ENCODE peak calls at places on chromosomes 4 and X, in seven cellular contexts. W is SK-N-SH, S is left ventricle myocardium inferior, I is fibroblast of lung, E is IMR-90, G is Peyer's patch, O is H1. Q is an unnamed sample.
A peak's percentile ranks its signal among the peaks of the same experiment; 100 is the strongest.

GRCh38 chr4:41268024-41268423 is 11.3 kb downstream of the UCHL1 start:
- DNase-seq in W (no peak), S (no peak), I (peak; percentile 31), E (no peak), G (no peak), O (no peak), Q (no peak)

GRCh38 chrX:73930300-73930699 is 367.3 kb downstream of the CHIC1 start:
- DNase-seq in W (no peak), S (no peak), I (peak; percentile 37), E (peak; percentile 70), G (no peak), O (no peak), Q (no peak)

GRCh38 chr4:5780831-5781480 is 70.0 kb downstream of the EVC start:
- DNase-seq in W (no peak), S (no peak), I (no peak), E (peak; percentile 72), G (no peak), O (peak; percentile 32), Q (no peak)

GRCh38 chr4:1542516-1543320 is 136.5 kb upstream of the NKX1-1 start:
- DNase-seq in W (no peak), S (no peak), I (no peak), E (no peak), G (no peak), O (no peak), Q (no peak)

GRCh38 chr4:121113680-121114079 is 41.3 kb upstream of the NDNF start:
- DNase-seq in W (no peak), S (no peak), I (no peak), E (no peak), G (no peak), O (no peak), Q (no peak)

GRCh38 chr4:141046255-141046654 is 87.0 kb downstream of the RNF150 start:
- DNase-seq in W (no peak), S (no peak), I (peak; percentile 95), E (peak; percentile 100), G (no peak), O (no peak), Q (no peak)

GRCh38 chr4:100827756-100828155 is 309.9 kb upstream of the EMCN start:
- DNase-seq in W (no peak), S (no peak), I (no peak), E (no peak), G (no peak), O (no peak), Q (no peak)

GRCh38 chr4:52853351-52853750 is 8.8 kb upstream of the RASL11B start:
- DNase-seq in W (no peak), S (no peak), I (peak; percentile 40), E (peak; percentile 41), G (no peak), O (no peak), Q (no peak)

GRCh38 chr4:16450031-16450430 is 223.8 kb upstream of the TAPT1 start:
- DNase-seq in W (no peak), S (no peak), I (no peak), E (no peak), G (no peak), O (no peak), Q (no peak)

GRCh38 chr4:67713531-67714247 is 12.7 kb upstream of the UBA6 start:
- DNase-seq in W (no peak), S (no peak), I (peak; percentile 17), E (peak; percentile 79), G (no peak), O (no peak), Q (no peak)

GRCh38 chrX:35380808-35381700 is 417.1 kb upstream of the MAGEB16 start:
- DNase-seq in W (peak; percentile 16), S (no peak), I (peak; percentile 23), E (peak; percentile 20), G (no peak), O (no peak), Q (no peak)

GRCh38 chrX:148960060-148960459 is 459.6 kb downstream of the AFF2 start:
- DNase-seq in W (no peak), S (no peak), I (peak; percentile 2), E (no peak), G (no peak), O (no peak), Q (no peak)

GRCh38 chr4:124322234-124322831 is 390.2 kb downstream of the ANKRD50 start:
- DNase-seq in W (peak; percentile 25), S (no peak), I (peak; percentile 73), E (peak; percentile 49), G (no peak), O (no peak), Q (no peak)

GRCh38 chrX:87045352-87045751 is 472.2 kb upstream of the KLHL4 start:
- DNase-seq in W (no peak), S (no peak), I (no peak), E (no peak), G (no peak), O (no peak), Q (no peak)

GRCh38 chrX:40176979-40177430 is 79.2 kb upstream of the BCOR start:
- DNase-seq in W (peak; percentile 65), S (no peak), I (no peak), E (no peak), G (peak; percentile 58), O (peak; percentile 44), Q (no peak)

GRCh38 chrX:109684136-109684535 is 48.9 kb downstream of the ACSL4 start:
- DNase-seq in W (no peak), S (no peak), I (peak; percentile 31), E (peak; percentile 19), G (no peak), O (no peak), Q (no peak)

GRCh38 chr4:137678796-137679195 is 146.5 kb upstream of the PCDH18 start:
- DNase-seq in W (no peak), S (no peak), I (peak; percentile 81), E (peak; percentile 81), G (no peak), O (no peak), Q (no peak)

GRCh38 chr4:151004222-151004621 is 10.9 kb downstream of the LRBA start:
- DNase-seq in W (no peak), S (no peak), I (peak; percentile 48), E (peak; percentile 76), G (no peak), O (no peak), Q (no peak)

GRCh38 chrX:118614150-118614549 is 113.3 kb upstream of the IL13RA1 start:
- DNase-seq in W (no peak), S (no peak), I (no peak), E (no peak), G (no peak), O (no peak), Q (no peak)

GRCh38 chr4:6343950-6344408 is 74.3 kb downstream of the WFS1 start:
- DNase-seq in W (no peak), S (no peak), I (peak; percentile 63), E (peak; percentile 80), G (no peak), O (no peak), Q (no peak)

GRCh38 chr4:156659570-156659969 is 312.0 kb downstream of the PDGFC start:
- DNase-seq in W (no peak), S (no peak), I (no peak), E (no peak), G (no peak), O (no peak), Q (no peak)

GRCh38 chr4:153447175-153447887 is 18.8 kb upstream of the TMEM131L start:
- DNase-seq in W (no peak), S (no peak), I (peak; percentile 90), E (peak; percentile 83), G (no peak), O (no peak), Q (no peak)

GRCh38 chr4:74840931-74841330 is 46.6 kb upstream of the BTC start:
- DNase-seq in W (no peak), S (no peak), I (peak; percentile 4), E (no peak), G (no peak), O (no peak), Q (no peak)

GRCh38 chr4:7769936-7770674 is 169.6 kb downstream of the AFAP1 start:
- DNase-seq in W (peak; percentile 73), S (peak; percentile 15), I (peak; percentile 41), E (peak; percentile 25), G (no peak), O (peak; percentile 60), Q (no peak)

DNA sequence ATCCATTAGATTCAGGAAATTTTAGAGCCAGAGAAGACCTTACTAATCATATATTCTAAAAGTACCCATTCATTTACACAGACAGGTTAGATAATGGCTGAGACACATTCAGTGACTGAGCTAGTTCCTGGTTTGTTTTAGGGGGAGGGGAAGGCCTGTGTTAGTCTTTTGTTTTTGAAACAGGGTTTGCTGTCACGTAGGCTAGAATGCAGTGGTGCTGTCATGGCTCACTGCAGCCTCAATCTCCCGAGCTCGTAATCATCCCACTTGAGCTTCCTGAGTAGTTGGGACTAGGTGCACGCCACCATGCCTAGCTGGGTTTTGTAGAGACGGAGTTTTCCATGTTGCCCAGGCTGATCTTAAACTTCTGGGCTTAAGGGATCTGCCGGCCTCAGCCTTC is 10.1 kb downstream of the RBPJ start:
- DNase-seq in W (no peak), S (no peak), I (no peak), E (no peak), G (no peak), O (no peak), Q (no peak)
- H3K27ac ChIP-seq in W (no peak overlapping the region), S (no peak overlapping the region), I (no peak overlapping the region), E (no peak overlapping the region), G (no peak overlapping the region), O (no peak overlapping the region), Q (no peak overlapping the region)

GRCh38 chr4:125728568-125728967 is 413.8 kb downstream of the FAT4 start:
- DNase-seq in W (no peak), S (no peak), I (peak; percentile 93), E (peak; percentile 98), G (no peak), O (no peak), Q (no peak)
- H3K4me3 ChIP-seq in W (no peak overlapping the region), S (no peak overlapping the region), I (no peak overlapping the region), E (no peak overlapping the region), G (no peak overlapping the region), O (no peak overlapping the region), Q (no peak overlapping the region)

GRCh38 chrX:38192007-38192625 is 28.6 kb downstream of the SRPX start:
- DNase-seq in W (peak; percentile 37), S (no peak), I (peak; percentile 27), E (peak; percentile 25), G (peak; percentile 52), O (peak; percentile 45), Q (no peak)
- TF ChIP-seq CTCF in W (peak; percentile 64), S (peak; percentile 55), I (peak; percentile 34), E (peak; percentile 45), G (peak; percentile 48), O (peak; percentile 45), Q (no peak)

DNA sequence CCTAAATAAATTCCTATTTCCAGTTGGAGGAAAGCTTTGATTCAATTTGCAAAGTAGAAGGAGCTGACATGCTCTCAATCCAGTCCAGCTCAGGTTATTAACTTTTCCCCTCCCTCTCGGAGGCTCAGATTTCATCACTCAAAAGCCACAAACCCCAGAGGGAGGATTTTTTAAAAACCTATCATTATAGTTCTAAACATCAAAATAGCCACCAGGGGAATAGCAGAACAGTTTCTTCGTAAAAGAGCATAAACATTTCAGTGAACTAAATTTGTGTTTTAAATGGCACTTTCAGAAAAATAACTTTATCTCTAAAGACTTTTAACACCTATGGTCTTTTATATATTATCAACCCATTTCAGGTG is 8.8 kb downstream of the GPRIN3 start:
- DNase-seq in W (no peak), S (no peak), I (peak; percentile 43), E (no peak), G (no peak), O (no peak), Q (no peak)
- H3K27ac ChIP-seq in W (no peak overlapping the region), S (peak overlapping the region; percentile 85), I (no peak overlapping the region), E (no peak overlapping the region), G (peak overlapping the region; percentile 92), O (no peak overlapping the region), Q (no peak overlapping the region)

GRCh38 chr4:26023191-26023972 is 109.4 kb downstream of the SMIM20 start:
- DNase-seq in W (no peak), S (no peak), I (no peak), E (no peak), G (no peak), O (no peak), Q (no peak)
- H3K4me3 ChIP-seq in W (peak overlapping the region; percentile 33), S (no peak overlapping the region), I (no peak overlapping the region), E (no peak overlapping the region), G (no peak overlapping the region), O (no peak overlapping the region), Q (no peak overlapping the region)